ENCODE peak calls at places on chromosome 13, in four cellular contexts. Z is mammary epithelial cell, H is endothelial cell of umbilical vein, V is iPS-NIHi11. C is an unnamed sample.

GRCh38 chr13:44317752-44318550 is 55.7 kb upstream of the SERP2 start:
- DNase-seq in Z (peak), H (no peak), V (no peak), C (no peak)

GRCh38 chr13:46119883-46120614 is 15.2 kb upstream of the CPB2 start:
- DNase-seq in Z (peak), H (peak), V (no peak), C (no peak)

GRCh38 chr13:40149611-40150283 is 494.3 kb downstream of the COG6 start:
- DNase-seq in Z (peak), H (peak), V (no peak), C (no peak)

GRCh38 chr13:113155201-113155600 is 3.2 kb upstream of the PROZ start:
- DNase-seq in Z (no peak), H (no peak), V (no peak), C (no peak)

GRCh38 chr13:110455941-110456340 is 105.6 kb downstream of the RAB20 start:
- DNase-seq in Z (peak), H (peak), V (peak), C (peak)

GRCh38 chr13:32362574-32362973 is 47.3 kb downstream of the BRCA2 start:
- DNase-seq in Z (no peak), H (no peak), V (no peak), C (no peak)

GRCh38 chr13:51769455-51770127 is 34.4 kb downstream of the DHRS12 start:
- DNase-seq in Z (no peak), H (no peak), V (no peak), C (peak)

GRCh38 chr13:100125946-100126345 is 37.1 kb downstream of the PCCA start:
- DNase-seq in Z (no peak), H (peak), V (no peak), C (no peak)

GRCh38 chr13:26400545-26400944 is 146.6 kb downstream of the CDK8 start:
- DNase-seq in Z (no peak), H (no peak), V (no peak), C (no peak)

GRCh38 chr13:29165216-29165615 is 345.1 kb downstream of the MTUS2 start:
- DNase-seq in Z (no peak), H (no peak), V (no peak), C (no peak)

GRCh38 chr13:39784347-39784746 is 128.9 kb downstream of the COG6 start:
- DNase-seq in Z (no peak), H (peak), V (no peak), C (no peak)

GRCh38 chr13:98157609-98158008 is 14.7 kb downstream of the FARP1 start:
- DNase-seq in Z (no peak), H (no peak), V (no peak), C (no peak)

GRCh38 chr13:25422153-25422552 is 50.4 kb downstream of the ATP8A2 start:
- DNase-seq in Z (no peak), H (no peak), V (no peak), C (no peak)

GRCh38 chr13:113947321-113948033 is 26.4 kb downstream of the C13orf46 start:
- DNase-seq in Z (peak), H (peak), V (no peak), C (no peak)

GRCh38 chr13:31105020-31105800 is 56.5 kb downstream of the HSPH1 start:
- DNase-seq in Z (no peak), H (no peak), V (no peak), C (no peak)

GRCh38 chr13:38685974-38686571 is 804 bp upstream of the FREM2 start:
- DNase-seq in Z (peak), H (no peak), V (peak), C (peak)

GRCh38 chr13:26558074-26558805 is 757 bp downstream of the WASF3 start:
- DNase-seq in Z (peak), H (peak), V (peak), C (peak)

GRCh38 chr13:106302011-106302410 is 233.5 kb downstream of the EFNB2 start:
- DNase-seq in Z (peak), H (no peak), V (no peak), C (no peak)

GRCh38 chr13:91539458-91540156 is 141.2 kb downstream of the GPC5 start:
- DNase-seq in Z (no peak), H (no peak), V (no peak), C (no peak)

GRCh38 chr13:91311491-91311890 is 36.0 kb upstream of the MIR17HG start:
- DNase-seq in Z (no peak), H (no peak), V (no peak), C (no peak)

GRCh38 chr13:110444226-110444653 is 117.3 kb downstream of the RAB20 start:
- DNase-seq in Z (peak), H (no peak), V (no peak), C (no peak)

GRCh38 chr13:106535552-106536243 is at the start of gene EFNB2:
- DNase-seq in Z (peak), H (peak), V (peak), C (peak)

GRCh38 chr13:76148374-76148773 is 512.2 kb downstream of the LMO7 start:
- DNase-seq in Z (no peak), H (no peak), V (no peak), C (no peak)

GRCh38 chr13:44972956-44973581 is 16.2 kb downstream of the NUFIP1 start:
- DNase-seq in Z (no peak), H (peak), V (peak), C (peak)

GRCh38 chr13:58619396-58620113 is 988.0 kb downstream of the PCDH17 start:
- DNase-seq in Z (no peak), H (no peak), V (no peak), C (peak)

GRCh38 chr13:60591348-60591747 is 194.3 kb downstream of the TDRD3 start:
- DNase-seq in Z (peak), H (no peak), V (no peak), C (no peak)

GRCh38 chr13:102769679-102770078 is 3.9 kb downstream of the TEX30 start:
- DNase-seq in Z (peak), H (no peak), V (no peak), C (peak)